ENCODE peak calls at places on chromosomes 1 and 21, in nine cellular contexts. E, Z, F, A, W, O, T, B and G are unnamed samples.

GRCh38 chr1:17952506-17952905 is 155.1 kb upstream of the IGSF21 start:
- DNase-seq in Z (no peak), B (no peak), E (no peak), W (no peak), O (no peak), T (no peak), F (no peak), A (no peak), G (no peak)

GRCh38 chr1:3978928-3979325 is 78.9 kb upstream of the C1orf174 start:
- DNase-seq in T (no peak), O (no peak), W (no peak), Z (no peak), E (no peak), B (no peak), F (no peak), A (no peak), G (no peak)

GRCh38 chr1:89889336-89889640 is 68.5 kb downstream of the LRRC8D start:
- DNase-seq in F (no peak), Z (no peak), A (no peak), E (no peak), W (peak; percentile 39), O (no peak), T (no peak), B (no peak), G (no peak)

GRCh38 chr1:119771770-119772169 is 3.1 kb upstream of the HMGCS2 start:
- DNase-seq in E (no peak), A (no peak), T (no peak), F (no peak), Z (no peak), O (no peak), W (no peak), B (no peak), G (no peak)

GRCh38 chr1:150186789-150187559 is 37.3 kb downstream of the PLEKHO1 start:
- DNase-seq in T (peak; percentile 37), W (peak; percentile 56), Z (peak; percentile 63), A (peak; percentile 36), O (peak; percentile 66), B (no peak), E (peak; percentile 35), F (no peak), G (peak; percentile 74)

GRCh38 chr1:88935522-88936222 is 44.3 kb upstream of the GTF2B start:
- DNase-seq in E (no peak), A (peak; percentile 55), Z (peak; percentile 21), W (peak; percentile 52), O (peak; percentile 35), T (no peak), B (no peak), F (no peak), G (no peak)

GRCh38 chr1:43671626-43672330 is 21.8 kb downstream of the KDM4A start:
- DNase-seq in A (no peak), T (no peak), E (no peak), O (no peak), W (peak; percentile 82), F (no peak), B (no peak), Z (no peak), G (peak; percentile 72)

GRCh38 chr1:3796215-3797193 is at the start of gene LRRC47:
- DNase-seq in A (peak; percentile 96), Z (peak; percentile 93), O (peak; percentile 95), F (peak; percentile 96), W (peak; percentile 87), E (peak; percentile 84), T (peak; percentile 90), B (peak; percentile 98), G (peak; percentile 90)

GRCh38 chr1:17189632-17190525 is 15.0 kb upstream of the PADI1 start:
- DNase-seq in W (peak; percentile 92), B (no peak), O (no peak), T (no peak), E (no peak), F (peak; percentile 95), A (no peak), Z (no peak), G (peak; percentile 93)

GRCh38 chr21:28126521-28127317 is 866.0 kb downstream of the LTN1 start:
- DNase-seq in O (no peak), B (no peak), W (no peak), Z (no peak), E (no peak), F (no peak), T (no peak), A (no peak), G (no peak)